ENCODE peak calls at places on chromosomes 6 and 20, in six cellular contexts. J is mesendoderm, S is IMR-90, F is mesenchymal stem cell, M is H1, C is trophoblast cell. I is an unnamed sample.

GRCh38 chr6:170597278-170597677 is 12.8 kb upstream of the PDCD2 start:
- DNase-seq in J (no peak), S (no peak), F (no peak), C (no peak), M (no peak), I (no peak)

GRCh38 chr6:5125152-5126006 is 40.2 kb downstream of the PPP1R3G start:
- DNase-seq in S (peak; percentile 68), F (peak; percentile 55), C (peak; percentile 89), J (peak; percentile 13), M (no peak), I (no peak)

GRCh38 chr20:37670426-37670825 is 23.4 kb upstream of the CTNNBL1 start:
- DNase-seq in C (no peak), S (no peak), F (no peak), M (no peak), J (no peak), I (no peak)

GRCh38 chr6:12233693-12234551 is 56.2 kb upstream of the EDN1 start:
- DNase-seq in J (peak; percentile 77), M (no peak), C (peak; percentile 39), F (peak; percentile 83), S (peak; percentile 84), I (peak; percentile 11)

GRCh38 chr6:88629838-88630462 is 333.5 kb downstream of the RNGTT start:
- DNase-seq in S (no peak), F (no peak), M (peak; percentile 62), J (peak; percentile 93), C (peak; percentile 14), I (peak; percentile 3)

GRCh38 chr6:41643899-41644269 is 5.6 kb downstream of the MDFI start:
- DNase-seq in S (no peak), F (no peak), J (no peak), M (no peak), C (no peak), I (no peak)

GRCh38 chr6:108748959-108749358 is 99.3 kb upstream of the ARMC2 start:
- DNase-seq in F (no peak), M (no peak), C (peak; percentile 79), S (no peak), J (no peak), I (no peak)

GRCh38 chr6:125974214-125974866 is 12.0 kb upstream of the TRMT11 start:
- DNase-seq in J (no peak), C (peak; percentile 73), M (no peak), F (peak; percentile 69), S (peak; percentile 68), I (no peak)

GRCh38 chr6:12567682-12568081 is 148.9 kb upstream of the PHACTR1 start:
- DNase-seq in F (no peak), S (no peak), J (no peak), M (no peak), C (no peak), I (no peak)

GRCh38 chr20:41145821-41146620 is 8.7 kb downstream of the PLCG1 start:
- DNase-seq in C (no peak), M (no peak), S (no peak), F (no peak), J (no peak), I (no peak)

GRCh38 chr20:51327251-51327841 is 215.2 kb downstream of the NFATC2 start:
- DNase-seq in F (peak; percentile 96), M (no peak), S (peak; percentile 97), J (no peak), C (no peak), I (no peak)

GRCh38 chr6:52543729-52544324 is 33.0 kb downstream of the TRAM2 start:
- DNase-seq in M (no peak), C (no peak), S (peak; percentile 55), F (peak; percentile 48), J (peak; percentile 95), I (no peak)

GRCh38 chr6:38944655-38945279 is 103.8 kb upstream of the GLP1R start:
- DNase-seq in M (no peak), F (no peak), C (no peak), J (no peak), S (no peak), I (no peak)

GRCh38 chr6:111187874-111188273 is 100.6 kb downstream of the SLC16A10 start:
- DNase-seq in F (no peak), M (no peak), C (no peak), S (no peak), J (no peak), I (no peak)
- H3K23ac ChIP-seq in F (no peak overlapping the region), M (no peak overlapping the region), C (no peak overlapping the region), S (no peak overlapping the region), J (no peak overlapping the region), I (no peak overlapping the region)

GRCh38 chr20:62042025-62042820 is 23.5 kb downstream of the TAF4 start:
- DNase-seq in F (no peak), M (no peak), C (no peak), S (no peak), J (no peak), I (no peak)
- H3K36me3 ChIP-seq in F (peaks cover 8% of the 10 kb centered on the region), M (no peaks in the 10 kb centered on the region), C (peaks cover 10% of the 10 kb centered on the region), S (no peaks in the 10 kb centered on the region), J (no peaks in the 10 kb centered on the region), I (peaks cover 6% of the 10 kb centered on the region)

DNA sequence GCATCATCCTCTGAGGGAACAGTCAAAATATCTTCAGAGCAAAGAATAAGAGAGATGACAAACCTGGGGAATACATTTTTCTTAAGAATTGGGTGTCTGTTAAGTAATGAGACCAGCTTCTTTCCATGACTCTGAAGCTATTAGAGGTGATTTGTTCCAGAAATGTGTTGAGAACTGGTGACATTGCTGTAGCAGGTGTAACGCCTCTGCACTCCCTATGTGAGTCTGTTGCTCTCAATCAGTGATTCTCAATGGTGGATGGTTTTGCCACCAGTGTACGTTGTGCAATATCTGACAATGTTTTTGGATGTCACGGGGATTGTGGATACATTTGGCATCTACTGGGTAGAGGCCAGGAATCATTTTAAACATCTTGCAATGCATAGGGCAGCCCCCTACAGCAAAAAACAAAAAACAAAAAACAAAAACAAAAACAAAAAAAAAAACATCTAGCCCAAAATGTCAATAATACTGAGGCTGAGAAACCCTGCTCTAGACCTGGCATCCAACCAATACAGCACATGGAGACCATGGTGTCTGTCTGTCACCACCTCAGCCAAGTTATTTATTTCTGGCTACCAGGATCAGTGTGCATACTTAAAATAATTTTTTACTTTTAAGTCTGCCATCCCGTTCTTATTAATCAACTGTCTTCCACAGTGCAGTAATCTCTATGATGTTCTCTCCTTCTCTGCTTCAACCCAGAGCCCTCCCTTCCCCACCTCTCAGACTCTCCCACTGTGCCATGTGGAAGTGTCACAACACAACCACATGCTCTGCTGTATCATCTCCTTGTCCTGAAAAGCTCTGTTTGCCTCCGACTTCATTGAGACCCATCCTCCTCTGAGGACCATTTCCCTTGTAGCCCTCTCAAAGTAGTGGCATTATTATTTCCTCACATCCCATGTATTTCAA is 43.7 kb downstream of the KLHL32 start:
- DNase-seq in S (no peak), F (no peak), M (no peak), J (no peak), C (no peak), I (no peak)
- H3K79me1 ChIP-seq in S (no peaks in the 10 kb centered on the region), F (no peaks in the 10 kb centered on the region), M (no peaks in the 10 kb centered on the region), J (no peaks in the 10 kb centered on the region), C (no peaks in the 10 kb centered on the region), I (no peaks in the 10 kb centered on the region)

GRCh38 chr20:1187605-1188171 is 2.9 kb upstream of the TMEM74B start:
- DNase-seq in M (no peak), S (no peak), J (peak; percentile 92), C (peak; percentile 91), F (peak; percentile 83), I (no peak)

GRCh38 chr20:1186367-1186991 is 1.7 kb upstream of the TMEM74B start:
- DNase-seq in C (peak; percentile 20), J (peak; percentile 87), S (no peak), M (no peak), F (no peak), I (no peak)

GRCh38 chr20:1185781-1186334 is 1.1 kb upstream of the TMEM74B start:
- DNase-seq in M (peak; percentile 84), J (peak; percentile 82), F (peak; percentile 71), C (peak; percentile 80), S (peak; percentile 26), I (peak; percentile 57)

GRCh38 chr20:1189827-1190226 is 5.0 kb upstream of the TMEM74B start:
- DNase-seq in F (no peak), M (no peak), C (no peak), J (no peak), S (no peak), I (no peak)

DNA sequence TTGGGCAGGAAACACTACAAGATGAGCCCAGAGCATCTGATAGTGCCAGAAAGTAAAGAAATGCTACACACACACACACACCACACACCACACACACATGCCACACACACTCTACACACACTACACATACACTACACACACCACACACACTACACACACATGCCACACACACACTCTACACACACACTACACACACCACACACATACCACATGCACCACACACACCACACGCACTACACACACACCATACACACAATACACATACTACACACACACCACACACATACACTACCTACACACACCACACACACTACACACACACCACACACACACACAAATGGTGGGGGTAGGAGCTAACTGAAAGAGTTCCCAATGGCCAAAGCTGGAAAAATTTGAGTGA is 3.6 kb upstream of the TMEM74B start:
- DNase-seq in M (no peak), J (no peak), S (no peak), C (no peak), F (no peak), I (no peak)
- H3K23ac ChIP-seq in M (no peak overlapping the region), J (no peak overlapping the region), S (no peak overlapping the region), C (peak overlapping the region; percentile 97), F (no peak overlapping the region), I (peak overlapping the region; percentile 90)

GRCh38 chr6:36865835-36866234 is 8.8 kb downstream of the PPIL1 start:
- DNase-seq in F (no peak), S (no peak), C (no peak), M (no peak), J (no peak), I (no peak)
- H3K36me3 ChIP-seq in F (peaks cover 17% of the 10 kb centered on the region), S (peaks cover 10% of the 10 kb centered on the region), C (peaks cover 13% of the 10 kb centered on the region), M (peaks cover 30% of the 10 kb centered on the region), J (peaks cover 7% of the 10 kb centered on the region), I (peaks cover 19% of the 10 kb centered on the region)

GRCh38 chr6:30776361-30777223 is 32.2 kb upstream of the IER3 start:
- DNase-seq in J (no peak), C (no peak), M (no peak), S (no peak), F (no peak), I (no peak)

GRCh38 chr6:30778001-30778400 is 33.7 kb upstream of the IER3 start:
- DNase-seq in M (no peak), C (no peak), J (no peak), S (no peak), F (no peak), I (no peak)

GRCh38 chr6:30770592-30770991 is 26.2 kb upstream of the IER3 start:
- DNase-seq in S (no peak), M (no peak), F (no peak), C (no peak), J (no peak), I (no peak)

GRCh38 chr6:30774701-30775100 is 30.4 kb upstream of the IER3 start:
- DNase-seq in S (no peak), J (no peak), F (no peak), M (no peak), C (no peak), I (no peak)

DNA sequence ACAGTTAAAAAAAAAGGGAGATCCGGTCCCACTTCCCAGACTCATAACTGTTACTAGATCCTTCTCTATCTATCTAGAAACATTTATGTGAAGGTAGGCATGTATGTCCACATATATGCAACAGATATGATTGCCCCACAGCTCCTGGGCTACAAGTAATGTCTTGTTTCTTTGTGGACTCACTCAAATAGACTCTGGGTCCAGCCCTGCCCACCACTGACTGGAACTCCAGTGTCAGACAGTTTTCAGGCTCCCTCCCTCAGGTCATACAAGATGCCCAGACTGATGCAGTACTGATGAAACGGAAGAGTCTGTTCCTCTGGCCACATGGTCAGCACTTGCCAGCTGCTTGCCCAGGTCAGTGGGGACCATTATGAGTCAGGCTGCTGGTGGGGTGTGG is 30.8 kb upstream of the IER3 start:
- DNase-seq in F (peak; percentile 34), S (no peak), J (no peak), M (no peak), C (no peak), I (no peak)
- H3K79me1 ChIP-seq in F (peaks cover 2% of the 10 kb centered on the region), S (peaks cover 4% of the 10 kb centered on the region), J (no peaks in the 10 kb centered on the region), M (no peaks in the 10 kb centered on the region), C (peaks cover 27% of the 10 kb centered on the region), I (no peaks in the 10 kb centered on the region)